ENCODE peak calls at places on chromosome 5, in six cellular contexts. One of them, this sample, is unnamed.
A peak's percentile ranks its signal among the peaks of the same experiment; 100 is the strongest.

GRCh38 chr5:107320851-107321250 is 349.9 kb downstream of the EFNA5 start:
- DNase-seq in stimulated activated CD8-positive, alpha-beta memory T cell treated with anti-CD3 and anti-CD28 coated beads, Interleukin-4, amount 100 ng/mL, for 4 hours: no peak
- DNase-seq in HCT116: no peak
- DNase-seq in stimulated activated CD4-positive, alpha-beta T cell treated with anti-CD3 and anti-CD28 coated beads, Interleukin-4, amount 100 ng/mL, for 48 hours: no peak
- DNase-seq in AG04450: no peak
- DNase-seq in A172: no peak
- DNase-seq in this sample: no peak

GRCh38 chr5:61010759-61011460 is 65.9 kb downstream of the NDUFAF2 start:
- DNase-seq in stimulated activated CD8-positive, alpha-beta memory T cell treated with anti-CD3 and anti-CD28 coated beads, Interleukin-4, amount 100 ng/mL, for 4 hours: no peak
- DNase-seq in HCT116: peak; percentile 23
- DNase-seq in stimulated activated CD4-positive, alpha-beta T cell treated with anti-CD3 and anti-CD28 coated beads, Interleukin-4, amount 100 ng/mL, for 48 hours: no peak
- DNase-seq in AG04450: no peak
- DNase-seq in A172: peak; percentile 22
- DNase-seq in this sample: no peak

GRCh38 chr5:87116821-87117512 is 150.7 kb upstream of the RASA1 start:
- DNase-seq in stimulated activated CD8-positive, alpha-beta memory T cell treated with anti-CD3 and anti-CD28 coated beads, Interleukin-4, amount 100 ng/mL, for 4 hours: no peak
- DNase-seq in HCT116: no peak
- DNase-seq in stimulated activated CD4-positive, alpha-beta T cell treated with anti-CD3 and anti-CD28 coated beads, Interleukin-4, amount 100 ng/mL, for 48 hours: no peak
- DNase-seq in AG04450: no peak
- DNase-seq in A172: no peak
- DNase-seq in this sample: no peak

GRCh38 chr5:35853652-35854051 is 3.0 kb upstream of the IL7R start:
- DNase-seq in stimulated activated CD8-positive, alpha-beta memory T cell treated with anti-CD3 and anti-CD28 coated beads, Interleukin-4, amount 100 ng/mL, for 4 hours: peak; percentile 18
- DNase-seq in HCT116: no peak
- DNase-seq in stimulated activated CD4-positive, alpha-beta T cell treated with anti-CD3 and anti-CD28 coated beads, Interleukin-4, amount 100 ng/mL, for 48 hours: peak; percentile 51
- DNase-seq in AG04450: no peak
- DNase-seq in A172: no peak
- DNase-seq in this sample: no peak

GRCh38 chr5:52374286-52374685 is 413.4 kb upstream of the ITGA1 start:
- DNase-seq in stimulated activated CD8-positive, alpha-beta memory T cell treated with anti-CD3 and anti-CD28 coated beads, Interleukin-4, amount 100 ng/mL, for 4 hours: no peak
- DNase-seq in HCT116: no peak
- DNase-seq in stimulated activated CD4-positive, alpha-beta T cell treated with anti-CD3 and anti-CD28 coated beads, Interleukin-4, amount 100 ng/mL, for 48 hours: no peak
- DNase-seq in AG04450: no peak
- DNase-seq in A172: no peak
- DNase-seq in this sample: no peak

GRCh38 chr5:138448481-138449398 is 9.9 kb downstream of the REEP2 start:
- DNase-seq in stimulated activated CD8-positive, alpha-beta memory T cell treated with anti-CD3 and anti-CD28 coated beads, Interleukin-4, amount 100 ng/mL, for 4 hours: no peak
- DNase-seq in HCT116: no peak
- DNase-seq in stimulated activated CD4-positive, alpha-beta T cell treated with anti-CD3 and anti-CD28 coated beads, Interleukin-4, amount 100 ng/mL, for 48 hours: no peak
- DNase-seq in AG04450: no peak
- DNase-seq in A172: peak; percentile 49
- DNase-seq in this sample: no peak

GRCh38 chr5:158422653-158423505 is 563.9 kb upstream of the CLINT1 start:
- DNase-seq in stimulated activated CD8-positive, alpha-beta memory T cell treated with anti-CD3 and anti-CD28 coated beads, Interleukin-4, amount 100 ng/mL, for 4 hours: no peak
- DNase-seq in HCT116: no peak
- DNase-seq in stimulated activated CD4-positive, alpha-beta T cell treated with anti-CD3 and anti-CD28 coated beads, Interleukin-4, amount 100 ng/mL, for 48 hours: no peak
- DNase-seq in AG04450: no peak
- DNase-seq in A172: no peak
- DNase-seq in this sample: no peak

GRCh38 chr5:24606974-24607373 is 37.8 kb downstream of the CDH10 start:
- DNase-seq in stimulated activated CD8-positive, alpha-beta memory T cell treated with anti-CD3 and anti-CD28 coated beads, Interleukin-4, amount 100 ng/mL, for 4 hours: no peak
- DNase-seq in HCT116: no peak
- DNase-seq in stimulated activated CD4-positive, alpha-beta T cell treated with anti-CD3 and anti-CD28 coated beads, Interleukin-4, amount 100 ng/mL, for 48 hours: no peak
- DNase-seq in AG04450: no peak
- DNase-seq in A172: no peak
- DNase-seq in this sample: no peak

GRCh38 chr5:15995206-15996052 is 184.2 kb downstream of the MARCHF11 start:
- DNase-seq in stimulated activated CD8-positive, alpha-beta memory T cell treated with anti-CD3 and anti-CD28 coated beads, Interleukin-4, amount 100 ng/mL, for 4 hours: no peak
- DNase-seq in HCT116: no peak
- DNase-seq in stimulated activated CD4-positive, alpha-beta T cell treated with anti-CD3 and anti-CD28 coated beads, Interleukin-4, amount 100 ng/mL, for 48 hours: no peak
- DNase-seq in AG04450: no peak
- DNase-seq in A172: peak; percentile 47
- DNase-seq in this sample: no peak

GRCh38 chr5:142960309-142960696 is 190.1 kb downstream of the ARHGAP26 start:
- DNase-seq in stimulated activated CD8-positive, alpha-beta memory T cell treated with anti-CD3 and anti-CD28 coated beads, Interleukin-4, amount 100 ng/mL, for 4 hours: no peak
- DNase-seq in HCT116: peak; percentile 81
- DNase-seq in stimulated activated CD4-positive, alpha-beta T cell treated with anti-CD3 and anti-CD28 coated beads, Interleukin-4, amount 100 ng/mL, for 48 hours: no peak
- DNase-seq in AG04450: peak; percentile 24
- DNase-seq in A172: peak; percentile 94
- DNase-seq in this sample: no peak

GRCh38 chr5:72248352-72249032 is 71.5 kb downstream of the MRPS27 start:
- DNase-seq in stimulated activated CD8-positive, alpha-beta memory T cell treated with anti-CD3 and anti-CD28 coated beads, Interleukin-4, amount 100 ng/mL, for 4 hours: no peak
- DNase-seq in HCT116: peak; percentile 71
- DNase-seq in stimulated activated CD4-positive, alpha-beta T cell treated with anti-CD3 and anti-CD28 coated beads, Interleukin-4, amount 100 ng/mL, for 48 hours: no peak
- DNase-seq in AG04450: no peak
- DNase-seq in A172: peak; percentile 86
- DNase-seq in this sample: peak; percentile 23

GRCh38 chr5:66255702-66256101 is 111.6 kb downstream of the SREK1 start:
- DNase-seq in stimulated activated CD8-positive, alpha-beta memory T cell treated with anti-CD3 and anti-CD28 coated beads, Interleukin-4, amount 100 ng/mL, for 4 hours: no peak
- DNase-seq in HCT116: no peak
- DNase-seq in stimulated activated CD4-positive, alpha-beta T cell treated with anti-CD3 and anti-CD28 coated beads, Interleukin-4, amount 100 ng/mL, for 48 hours: no peak
- DNase-seq in AG04450: no peak
- DNase-seq in A172: no peak
- DNase-seq in this sample: no peak

GRCh38 chr5:40483316-40483715 is 196.4 kb upstream of the PTGER4 start:
- DNase-seq in stimulated activated CD8-positive, alpha-beta memory T cell treated with anti-CD3 and anti-CD28 coated beads, Interleukin-4, amount 100 ng/mL, for 4 hours: no peak
- DNase-seq in HCT116: no peak
- DNase-seq in stimulated activated CD4-positive, alpha-beta T cell treated with anti-CD3 and anti-CD28 coated beads, Interleukin-4, amount 100 ng/mL, for 48 hours: no peak
- DNase-seq in AG04450: no peak
- DNase-seq in A172: peak; percentile 73
- DNase-seq in this sample: no peak

GRCh38 chr5:103371046-103371603 is 112.6 kb downstream of the MACIR start:
- DNase-seq in stimulated activated CD8-positive, alpha-beta memory T cell treated with anti-CD3 and anti-CD28 coated beads, Interleukin-4, amount 100 ng/mL, for 4 hours: no peak
- DNase-seq in HCT116: no peak
- DNase-seq in stimulated activated CD4-positive, alpha-beta T cell treated with anti-CD3 and anti-CD28 coated beads, Interleukin-4, amount 100 ng/mL, for 48 hours: no peak
- DNase-seq in AG04450: no peak
- DNase-seq in A172: no peak
- DNase-seq in this sample: no peak

GRCh38 chr5:96934291-96934694 is 1.6 kb upstream of the LNPEP start:
- DNase-seq in stimulated activated CD8-positive, alpha-beta memory T cell treated with anti-CD3 and anti-CD28 coated beads, Interleukin-4, amount 100 ng/mL, for 4 hours: no peak
- DNase-seq in HCT116: no peak
- DNase-seq in stimulated activated CD4-positive, alpha-beta T cell treated with anti-CD3 and anti-CD28 coated beads, Interleukin-4, amount 100 ng/mL, for 48 hours: no peak
- DNase-seq in AG04450: peak; percentile 4
- DNase-seq in A172: no peak
- DNase-seq in this sample: no peak

GRCh38 chr5:111248571-111248970 is 24.4 kb downstream of the CAMK4 start:
- DNase-seq in stimulated activated CD8-positive, alpha-beta memory T cell treated with anti-CD3 and anti-CD28 coated beads, Interleukin-4, amount 100 ng/mL, for 4 hours: no peak
- DNase-seq in HCT116: no peak
- DNase-seq in stimulated activated CD4-positive, alpha-beta T cell treated with anti-CD3 and anti-CD28 coated beads, Interleukin-4, amount 100 ng/mL, for 48 hours: no peak
- DNase-seq in AG04450: no peak
- DNase-seq in A172: no peak
- DNase-seq in this sample: no peak

GRCh38 chr5:74974451-74975089 is 77.8 kb downstream of the GCNT4 start:
- DNase-seq in stimulated activated CD8-positive, alpha-beta memory T cell treated with anti-CD3 and anti-CD28 coated beads, Interleukin-4, amount 100 ng/mL, for 4 hours: no peak
- DNase-seq in HCT116: no peak
- DNase-seq in stimulated activated CD4-positive, alpha-beta T cell treated with anti-CD3 and anti-CD28 coated beads, Interleukin-4, amount 100 ng/mL, for 48 hours: no peak
- DNase-seq in AG04450: no peak
- DNase-seq in A172: no peak
- DNase-seq in this sample: no peak

GRCh38 chr5:132310141-132310834 is 16.1 kb downstream of the SLC22A4 start:
- DNase-seq in stimulated activated CD8-positive, alpha-beta memory T cell treated with anti-CD3 and anti-CD28 coated beads, Interleukin-4, amount 100 ng/mL, for 4 hours: no peak
- DNase-seq in HCT116: no peak
- DNase-seq in stimulated activated CD4-positive, alpha-beta T cell treated with anti-CD3 and anti-CD28 coated beads, Interleukin-4, amount 100 ng/mL, for 48 hours: no peak
- DNase-seq in AG04450: no peak
- DNase-seq in A172: no peak
- DNase-seq in this sample: no peak

GRCh38 chr5:157059093-157059539 is at the start of gene HAVCR1:
- DNase-seq in stimulated activated CD8-positive, alpha-beta memory T cell treated with anti-CD3 and anti-CD28 coated beads, Interleukin-4, amount 100 ng/mL, for 4 hours: no peak
- DNase-seq in HCT116: no peak
- DNase-seq in stimulated activated CD4-positive, alpha-beta T cell treated with anti-CD3 and anti-CD28 coated beads, Interleukin-4, amount 100 ng/mL, for 48 hours: no peak
- DNase-seq in AG04450: no peak
- DNase-seq in A172: no peak
- DNase-seq in this sample: no peak

GRCh38 chr5:117131048-117131679 is 556.5 kb upstream of the SEMA6A start:
- DNase-seq in stimulated activated CD8-positive, alpha-beta memory T cell treated with anti-CD3 and anti-CD28 coated beads, Interleukin-4, amount 100 ng/mL, for 4 hours: no peak
- DNase-seq in HCT116: no peak
- DNase-seq in stimulated activated CD4-positive, alpha-beta T cell treated with anti-CD3 and anti-CD28 coated beads, Interleukin-4, amount 100 ng/mL, for 48 hours: no peak
- DNase-seq in AG04450: no peak
- DNase-seq in A172: no peak
- DNase-seq in this sample: no peak

GRCh38 chr5:5296061-5296460 is 126.4 kb upstream of the ICE1 start:
- DNase-seq in stimulated activated CD8-positive, alpha-beta memory T cell treated with anti-CD3 and anti-CD28 coated beads, Interleukin-4, amount 100 ng/mL, for 4 hours: no peak
- DNase-seq in HCT116: no peak
- DNase-seq in stimulated activated CD4-positive, alpha-beta T cell treated with anti-CD3 and anti-CD28 coated beads, Interleukin-4, amount 100 ng/mL, for 48 hours: no peak
- DNase-seq in AG04450: no peak
- DNase-seq in A172: no peak
- DNase-seq in this sample: no peak

GRCh38 chr5:64166201-64166959 is 737 bp downstream of the RNF180 start:
- DNase-seq in stimulated activated CD8-positive, alpha-beta memory T cell treated with anti-CD3 and anti-CD28 coated beads, Interleukin-4, amount 100 ng/mL, for 4 hours: no peak
- DNase-seq in HCT116: no peak
- DNase-seq in stimulated activated CD4-positive, alpha-beta T cell treated with anti-CD3 and anti-CD28 coated beads, Interleukin-4, amount 100 ng/mL, for 48 hours: no peak
- DNase-seq in AG04450: no peak
- DNase-seq in A172: no peak
- DNase-seq in this sample: no peak

GRCh38 chr5:170219615-170220014 is 13.2 kb upstream of the C5orf58 start:
- DNase-seq in stimulated activated CD8-positive, alpha-beta memory T cell treated with anti-CD3 and anti-CD28 coated beads, Interleukin-4, amount 100 ng/mL, for 4 hours: no peak
- DNase-seq in HCT116: peak; percentile 45
- DNase-seq in stimulated activated CD4-positive, alpha-beta T cell treated with anti-CD3 and anti-CD28 coated beads, Interleukin-4, amount 100 ng/mL, for 48 hours: no peak
- DNase-seq in AG04450: no peak
- DNase-seq in A172: peak; percentile 96
- DNase-seq in this sample: no peak

GRCh38 chr5:76389513-76390154 is 13.5 kb upstream of the IQGAP2 start:
- DNase-seq in stimulated activated CD8-positive, alpha-beta memory T cell treated with anti-CD3 and anti-CD28 coated beads, Interleukin-4, amount 100 ng/mL, for 4 hours: no peak
- DNase-seq in HCT116: no peak
- DNase-seq in stimulated activated CD4-positive, alpha-beta T cell treated with anti-CD3 and anti-CD28 coated beads, Interleukin-4, amount 100 ng/mL, for 48 hours: no peak
- DNase-seq in AG04450: no peak
- DNase-seq in A172: no peak
- DNase-seq in this sample: no peak

GRCh38 chr5:150500905-150501304 is 7.0 kb upstream of the NDST1 start:
- DNase-seq in stimulated activated CD8-positive, alpha-beta memory T cell treated with anti-CD3 and anti-CD28 coated beads, Interleukin-4, amount 100 ng/mL, for 4 hours: no peak
- DNase-seq in HCT116: no peak
- DNase-seq in stimulated activated CD4-positive, alpha-beta T cell treated with anti-CD3 and anti-CD28 coated beads, Interleukin-4, amount 100 ng/mL, for 48 hours: no peak
- DNase-seq in AG04450: no peak
- DNase-seq in A172: no peak
- DNase-seq in this sample: no peak

GRCh38 chr5:89263846-89264245 is 380.9 kb upstream of the MEF2C start:
- DNase-seq in stimulated activated CD8-positive, alpha-beta memory T cell treated with anti-CD3 and anti-CD28 coated beads, Interleukin-4, amount 100 ng/mL, for 4 hours: no peak
- DNase-seq in HCT116: no peak
- DNase-seq in stimulated activated CD4-positive, alpha-beta T cell treated with anti-CD3 and anti-CD28 coated beads, Interleukin-4, amount 100 ng/mL, for 48 hours: no peak
- DNase-seq in AG04450: no peak
- DNase-seq in A172: no peak
- DNase-seq in this sample: no peak

GRCh38 chr5:68114641-68115040 is 100.9 kb upstream of the PIK3R1 start:
- DNase-seq in stimulated activated CD8-positive, alpha-beta memory T cell treated with anti-CD3 and anti-CD28 coated beads, Interleukin-4, amount 100 ng/mL, for 4 hours: no peak
- DNase-seq in HCT116: no peak
- DNase-seq in stimulated activated CD4-positive, alpha-beta T cell treated with anti-CD3 and anti-CD28 coated beads, Interleukin-4, amount 100 ng/mL, for 48 hours: no peak
- DNase-seq in AG04450: peak; percentile 48
- DNase-seq in A172: peak; percentile 83
- DNase-seq in this sample: no peak

GRCh38 chr5:166909040-166909439 is 1382.4 kb upstream of the WWC1 start:
- DNase-seq in stimulated activated CD8-positive, alpha-beta memory T cell treated with anti-CD3 and anti-CD28 coated beads, Interleukin-4, amount 100 ng/mL, for 4 hours: no peak
- DNase-seq in HCT116: no peak
- DNase-seq in stimulated activated CD4-positive, alpha-beta T cell treated with anti-CD3 and anti-CD28 coated beads, Interleukin-4, amount 100 ng/mL, for 48 hours: no peak
- DNase-seq in AG04450: no peak
- DNase-seq in A172: peak; percentile 94
- DNase-seq in this sample: no peak

GRCh38 chr5:79235222-79235577 is 731 bp upstream of the JMY start:
- DNase-seq in stimulated activated CD8-positive, alpha-beta memory T cell treated with anti-CD3 and anti-CD28 coated beads, Interleukin-4, amount 100 ng/mL, for 4 hours: no peak
- DNase-seq in HCT116: no peak
- DNase-seq in stimulated activated CD4-positive, alpha-beta T cell treated with anti-CD3 and anti-CD28 coated beads, Interleukin-4, amount 100 ng/mL, for 48 hours: no peak
- DNase-seq in AG04450: no peak
- DNase-seq in A172: peak; percentile 10
- DNase-seq in this sample: no peak

GRCh38 chr5:64632251-64632650 is 58.1 kb upstream of the SHISAL2B start:
- DNase-seq in stimulated activated CD8-positive, alpha-beta memory T cell treated with anti-CD3 and anti-CD28 coated beads, Interleukin-4, amount 100 ng/mL, for 4 hours: no peak
- DNase-seq in HCT116: no peak
- DNase-seq in stimulated activated CD4-positive, alpha-beta T cell treated with anti-CD3 and anti-CD28 coated beads, Interleukin-4, amount 100 ng/mL, for 48 hours: no peak
- DNase-seq in AG04450: peak; percentile 2
- DNase-seq in A172: no peak
- DNase-seq in this sample: no peak

GRCh38 chr5:140165101-140165920 is 9.7 kb upstream of the CYSTM1 start:
- DNase-seq in stimulated activated CD8-positive, alpha-beta memory T cell treated with anti-CD3 and anti-CD28 coated beads, Interleukin-4, amount 100 ng/mL, for 4 hours: no peak
- DNase-seq in HCT116: no peak
- DNase-seq in stimulated activated CD4-positive, alpha-beta T cell treated with anti-CD3 and anti-CD28 coated beads, Interleukin-4, amount 100 ng/mL, for 48 hours: no peak
- DNase-seq in AG04450: no peak
- DNase-seq in A172: no peak
- DNase-seq in this sample: no peak

This sample was measured in 8988T.